ENCODE peak calls at places on chromosomes 7 and 10, in seven cellular contexts. Z is AG04449, G is suprapubic skin, U is colonic mucosa, V is fibroblast of the aortic adventitia, D is AG09309, I is mucosa of descending colon. M is an unnamed sample.

GRCh38 chr10:60384708-60385398 is 4.8 kb downstream of the ANK3 start:
- DNase-seq in V (peak; percentile 100), Z (peak; percentile 97), U (no peak), D (peak; percentile 96), I (no peak), G (no peak), M (peak; percentile 95)

GRCh38 chr10:78301891-78302738 is 268.5 kb downstream of the RPS24 start:
- DNase-seq in V (no peak), U (peak; percentile 18), D (no peak), I (no peak), Z (no peak), G (no peak), M (no peak)

GRCh38 chr7:79823246-79823951 is 311.2 kb upstream of the GNAI1 start:
- DNase-seq in G (no peak), Z (no peak), V (peak; percentile 50), D (peak; percentile 27), U (no peak), I (no peak), M (no peak)

GRCh38 chr10:65618125-65618524 is 1307.7 kb upstream of the LRRTM3 start:
- DNase-seq in U (no peak), G (no peak), Z (no peak), D (no peak), V (peak; percentile 9), I (no peak), M (no peak)

GRCh38 chr7:92517626-92518025 is 10.7 kb downstream of the PEX1 start:
- DNase-seq in U (no peak), Z (peak; percentile 16), D (peak; percentile 20), I (no peak), V (no peak), G (no peak), M (peak; percentile 5)

GRCh38 chr7:15972767-15973362 is 286.4 kb upstream of the MEOX2 start:
- DNase-seq in D (no peak), Z (no peak), U (no peak), V (peak; percentile 61), G (no peak), I (no peak), M (peak; percentile 33)

GRCh38 chr7:43666938-43667337 is 62.4 kb downstream of the COA1 start:
- DNase-seq in D (no peak), I (no peak), V (peak; percentile 66), G (no peak), Z (no peak), U (no peak), M (no peak)

GRCh38 chr10:130179640-130180039 is 43.4 kb downstream of the GLRX3 start:
- DNase-seq in U (no peak), D (peak; percentile 27), Z (peak; percentile 34), V (peak; percentile 81), G (no peak), I (no peak), M (peak; percentile 79)

GRCh38 chr7:124032369-124033092 is at the start of gene TMEM229A:
- DNase-seq in Z (no peak), G (no peak), V (peak; percentile 14), D (no peak), U (peak; percentile 32), I (peak; percentile 58), M (peak; percentile 49)

GRCh38 chr7:157046681-157047080 is 36.2 kb upstream of the MNX1 start:
- DNase-seq in V (peak; percentile 29), D (peak; percentile 85), I (no peak), Z (peak; percentile 47), G (no peak), U (no peak), M (peak; percentile 33)

GRCh38 chr7:124840435-124840834 is 74.8 kb upstream of the GPR37 start:
- DNase-seq in D (no peak), U (no peak), V (no peak), G (no peak), I (no peak), Z (no peak), M (no peak)

GRCh38 chr10:112385143-112385695 is 11.3 kb downstream of the ACSL5 start:
- DNase-seq in Z (no peak), V (no peak), D (no peak), G (no peak), I (no peak), U (no peak), M (no peak)

GRCh38 chr7:27802977-27803376 is 63.0 kb downstream of the TAX1BP1 start:
- DNase-seq in I (no peak), D (peak; percentile 27), Z (no peak), G (no peak), U (no peak), V (peak; percentile 88), M (no peak)

GRCh38 chr7:20198295-20198694 is 18.9 kb downstream of the MACC1 start:
- DNase-seq in D (no peak), Z (no peak), G (no peak), V (peak; percentile 67), I (no peak), U (no peak), M (no peak)

GRCh38 chr10:89744021-89744420 is 42.6 kb downstream of the KIF20B start:
- DNase-seq in U (no peak), Z (peak; percentile 5), G (no peak), I (no peak), D (no peak), V (peak; percentile 40), M (peak; percentile 37)

GRCh38 chr10:30984563-30985328 is 46.9 kb downstream of the ZNF438 start:
- DNase-seq in V (peak; percentile 67), Z (no peak), G (no peak), I (no peak), U (no peak), D (no peak), M (no peak)

GRCh38 chr10:94279835-94280709 is 82.7 kb downstream of the NOC3L start:
- DNase-seq in G (no peak), V (peak; percentile 71), D (no peak), I (no peak), U (peak; percentile 27), Z (no peak), M (peak; percentile 56)

GRCh38 chr10:122044713-122045112 is 55.8 kb downstream of the TACC2 start:
- DNase-seq in I (no peak), D (no peak), G (no peak), U (peak; percentile 59), V (peak; percentile 42), Z (no peak), M (peak; percentile 30)
- H3K4me3 ChIP-seq in I (no peak overlapping the region), D (no peak overlapping the region), G (no peak overlapping the region), U (no peak overlapping the region), V (no peak overlapping the region), Z (no peak overlapping the region), M (no peak overlapping the region)

GRCh38 chr7:24716480-24717246 is 40.6 kb downstream of the GSDME start:
- DNase-seq in Z (no peak), G (no peak), U (no peak), D (no peak), I (no peak), V (no peak), M (no peak)

GRCh38 chr7:24717247-24717622 is 40.0 kb downstream of the GSDME start:
- DNase-seq in Z (no peak), V (no peak), U (no peak), I (no peak), D (no peak), G (no peak), M (no peak)

GRCh38 chr7:24715171-24715570 is 42.1 kb downstream of the GSDME start:
- DNase-seq in G (no peak), V (no peak), D (no peak), U (no peak), I (no peak), Z (no peak), M (no peak)

GRCh38 chr7:24714676-24715010 is 42.6 kb downstream of the GSDME start:
- DNase-seq in Z (no peak), D (no peak), G (no peak), I (no peak), U (no peak), V (no peak), M (no peak)

GRCh38 chr7:24715661-24716479 is 41.4 kb downstream of the GSDME start:
- DNase-seq in Z (no peak), D (no peak), I (no peak), G (no peak), V (no peak), U (no peak), M (peak; percentile 43)
- TF ChIP-seq CTCF in Z (peak; percentile 66), D (peak; percentile 63), I (no peak), G (no peak), V (peak; percentile 38), U (no peak), M (peak; percentile 64)

GRCh38 chr7:130923930-130924329 is 189.9 kb upstream of the KLF14 start:
- DNase-seq in U (no peak), I (no peak), V (no peak), Z (no peak), D (no peak), G (no peak), M (no peak)

GRCh38 chr7:130920122-130920521 is 186.1 kb upstream of the KLF14 start:
- DNase-seq in I (no peak), D (no peak), Z (no peak), V (no peak), U (no peak), G (no peak), M (no peak)

GRCh38 chr7:130922206-130923112 is 188.5 kb upstream of the KLF14 start:
- DNase-seq in Z (no peak), G (no peak), I (no peak), D (no peak), V (no peak), U (no peak), M (no peak)

GRCh38 chr7:130919316-130920103 is 185.5 kb upstream of the KLF14 start:
- DNase-seq in D (no peak), Z (no peak), V (peak; percentile 39), I (no peak), G (no peak), U (no peak), M (no peak)

GRCh38 chr7:130921391-130922180 is 187.6 kb upstream of the KLF14 start:
- DNase-seq in I (no peak), G (no peak), V (peak; percentile 98), Z (no peak), D (peak; percentile 71), U (peak; percentile 66), M (peak; percentile 95)
- H3K4me3 ChIP-seq in I (no peak overlapping the region), G (peak overlapping the region; percentile 13), V (peak overlapping the region; percentile 39), Z (peak overlapping the region; percentile 38), D (no peak overlapping the region), U (peak overlapping the region; percentile 1), M (peak overlapping the region; percentile 25)

GRCh38 chr7:105429746-105430612 is 41.3 kb upstream of the SRPK2 start:
- DNase-seq in G (no peak), V (peak; percentile 61), I (no peak), U (peak; percentile 53), Z (no peak), D (no peak), M (peak; percentile 49)
- TF ChIP-seq CTCF in G (no peak), V (peak; percentile 57), I (peak; percentile 25), U (peak; percentile 38), Z (peak; percentile 33), D (peak; percentile 47), M (peak; percentile 59)

GRCh38 chr7:39624935-39625694 is 1.7 kb downstream of the RALA start:
- DNase-seq in G (no peak), U (no peak), V (peak; percentile 88), D (no peak), Z (no peak), I (no peak), M (no peak)
- H3K4me3 ChIP-seq in G (peak overlapping the region; percentile 64), U (no peak overlapping the region), V (peak overlapping the region; percentile 74), D (no peak overlapping the region), Z (peak overlapping the region; percentile 77), I (no peak overlapping the region), M (peak overlapping the region; percentile 73)

M was measured in astrocyte of the spinal cord.